ENCODE peak calls at places on chromosomes 11 and 22, in five cellular contexts. H is lung, W is lower leg skin, M is WTC11, K is A549. Y is an unnamed sample.

GRCh38 chr22:27223317-27224177 is 566.2 kb downstream of the MIAT start:
- DNase-seq in H (no peak), W (no peak), M (no peak), K (peak), Y (no peak)

GRCh38 chr22:36369922-36370781 is 17.6 kb downstream of the MYH9 start:
- DNase-seq in H (peak), W (no peak), M (no peak), K (peak), Y (no peak)

GRCh38 chr11:119108151-119108856 is 1.2 kb downstream of the C2CD2L start:
- DNase-seq in H (peak), W (no peak), M (peak), K (no peak), Y (no peak)

GRCh38 chr11:69468911-69469885 is 12.3 kb upstream of the LINC01488 start:
- DNase-seq in H (no peak), W (no peak), M (no peak), K (no peak), Y (no peak)

GRCh38 chr11:103433976-103434375 is 324.8 kb downstream of the DYNC2H1 start:
- DNase-seq in H (no peak), W (no peak), M (no peak), K (no peak), Y (no peak)

GRCh38 chr11:33376331-33377099 is 119.3 kb downstream of the HIPK3 start:
- DNase-seq in H (no peak), W (no peak), M (peak), K (no peak), Y (no peak)

GRCh38 chr11:5684627-5685362 is at the start of gene TRIM5:
- DNase-seq in H (peak), W (peak), M (peak), K (peak), Y (peak)

GRCh38 chr11:69257838-69258658 is 35.9 kb upstream of the MYEOV start:
- DNase-seq in H (no peak), W (no peak), M (no peak), K (no peak), Y (no peak)

GRCh38 chr11:72075109-72075508 is 5.2 kb downstream of the NUMA1 start:
- DNase-seq in H (no peak), W (no peak), M (no peak), K (peak), Y (no peak)

GRCh38 chr11:3043315-3043871 is 13.8 kb downstream of the CARS1 start:
- DNase-seq in H (no peak), W (no peak), M (no peak), K (no peak), Y (no peak)

GRCh38 chr11:133269272-133269671 is 263.0 kb downstream of the OPCML start:
- DNase-seq in H (no peak), W (no peak), M (no peak), K (no peak), Y (no peak)

GRCh38 chr11:84800755-84801346 is 826.3 kb downstream of the DLG2 start:
- DNase-seq in H (no peak), W (no peak), M (no peak), K (peak), Y (no peak)
- TF ChIP-seq CTCF in H (no peak), W (no peak), M (no peak), K (peak), Y (peak)

GRCh38 chr11:12118940-12119339 is 8.6 kb downstream of the MICAL2 start:
- DNase-seq in H (no peak), W (no peak), M (no peak), K (no peak), Y (no peak)
- TF ChIP-seq CTCF in H (no peak), W (no peak), M (no peak), K (no peak), Y (no peak)

GRCh38 chr11:24239016-24239720 is 257.7 kb upstream of the LUZP2 start:
- DNase-seq in H (no peak), W (no peak), M (no peak), K (no peak), Y (no peak)

GRCh38 chr11:24239930-24240329 is 256.9 kb upstream of the LUZP2 start:
- DNase-seq in H (no peak), W (no peak), M (no peak), K (no peak), Y (no peak)

GRCh38 chr11:24240496-24240895 is 256.4 kb upstream of the LUZP2 start:
- DNase-seq in H (no peak), W (no peak), M (no peak), K (no peak), Y (no peak)

GRCh38 chr11:24233041-24233440 is 263.8 kb upstream of the LUZP2 start:
- DNase-seq in H (no peak), W (no peak), M (no peak), K (no peak), Y (no peak)

GRCh38 chr11:24234822-24235508 is 261.9 kb upstream of the LUZP2 start:
- DNase-seq in H (peak), W (no peak), M (no peak), K (no peak), Y (no peak)
- TF ChIP-seq CTCF in H (no peak), W (no peak), M (no peak), K (no peak), Y (no peak)

GRCh38 chr11:70510571-70510970 is 112.2 kb downstream of the CTTN start:
- DNase-seq in H (no peak), W (no peak), M (no peak), K (no peak), Y (no peak)

GRCh38 chr11:70512716-70513115 is 114.4 kb downstream of the CTTN start:
- DNase-seq in H (no peak), W (no peak), M (no peak), K (no peak), Y (no peak)

GRCh38 chr11:70510106-70510505 is 111.8 kb downstream of the CTTN start:
- DNase-seq in H (no peak), W (no peak), M (no peak), K (no peak), Y (no peak)

GRCh38 chr11:70509476-70509875 is 111.1 kb downstream of the CTTN start:
- DNase-seq in H (no peak), W (no peak), M (no peak), K (no peak), Y (no peak)

DNA sequence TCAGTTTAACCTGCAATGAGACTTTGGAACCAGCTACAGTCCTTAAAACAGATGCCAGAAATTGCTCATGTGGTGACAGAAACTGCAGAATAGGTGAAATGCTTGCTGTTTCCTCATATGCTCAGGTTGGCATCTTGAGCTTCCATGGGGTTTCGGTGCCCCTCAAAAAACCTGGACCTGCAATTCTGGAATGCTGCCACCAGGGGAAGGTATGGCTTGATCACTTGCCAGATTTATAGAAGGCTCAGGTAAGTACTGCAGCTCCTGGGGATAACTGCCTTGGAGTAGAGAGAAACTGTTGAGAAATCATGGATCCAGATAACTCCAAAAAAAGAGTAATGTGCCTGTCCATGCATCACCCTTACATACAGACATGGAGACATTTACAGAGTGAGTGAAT is 113.0 kb downstream of the CTTN start:
- DNase-seq in H (no peak), W (no peak), M (peak), K (no peak), Y (no peak)
- TF ChIP-seq CTCF in H (no peak), W (no peak), M (peak), K (no peak), Y (peak)